ENCODE peak calls at places on chromosomes 13 and 19, in ten cellular contexts. Q is GM10248; A is mesothelial cell of epicardium; I is COR-L47; F is CD4-positive, CD25-positive, alpha-beta regulatory T cell; P is T-cell; S is NCI-H1694; G is activated CD4-positive, alpha-beta T cell treated with anti-CD3 and anti-CD28 coated beads for 24 hours; H is fibroblast of the conjunctiva; J is pulmonary artery endothelial cell. T is an unnamed sample.

GRCh38 chr13:37561031-37561430 is 37.5 kb downstream of the POSTN start:
- DNase-seq in P (no peak), F (no peak), J (no peak), S (no peak), Q (no peak), I (no peak), A (no peak), G (no peak), H (no peak), T (peak)

GRCh38 chr19:32919365-32919764 is 49.8 kb upstream of the SLC7A9 start:
- DNase-seq in S (no peak), G (no peak), I (no peak), A (no peak), J (no peak), H (no peak), F (no peak), P (no peak), Q (no peak), T (no peak)

GRCh38 chr19:38892841-38893240 is 6.6 kb downstream of the SIRT2 start:
- DNase-seq in S (no peak), P (no peak), Q (no peak), F (no peak), J (no peak), G (no peak), I (no peak), H (no peak), A (no peak), T (no peak)

GRCh38 chr13:25213716-25214115 is 41.6 kb upstream of the AMER2 start:
- DNase-seq in P (no peak), I (no peak), J (no peak), S (no peak), A (no peak), F (no peak), G (no peak), H (no peak), Q (no peak), T (peak)

GRCh38 chr13:101545521-101545920 is 93.0 kb downstream of the ITGBL1 start:
- DNase-seq in J (no peak), S (no peak), F (no peak), I (no peak), Q (no peak), P (no peak), A (no peak), G (no peak), H (no peak), T (no peak)

GRCh38 chr13:108850706-108851105 is 221.3 kb downstream of the MYO16 start:
- DNase-seq in S (no peak), I (no peak), G (no peak), J (no peak), A (no peak), H (no peak), Q (no peak), P (no peak), F (no peak), T (no peak)

GRCh38 chr19:13974073-13974472 is 21.8 kb downstream of the DCAF15 start:
- DNase-seq in Q (no peak), F (peak), I (peak), G (no peak), P (peak), S (no peak), A (peak), H (no peak), J (no peak), T (no peak)

GRCh38 chr19:11475861-11476260 is 5.0 kb downstream of the ELAVL3 start:
- DNase-seq in J (no peak), I (no peak), H (no peak), P (no peak), F (no peak), A (no peak), Q (no peak), G (no peak), S (no peak), T (no peak)

GRCh38 chr19:30345686-30346085 is 26.5 kb upstream of the ZNF536 start:
- DNase-seq in G (no peak), Q (no peak), H (no peak), J (no peak), A (no peak), S (no peak), I (no peak), F (no peak), P (no peak), T (no peak)

GRCh38 chr13:42219051-42219450 is 52.9 kb upstream of the AKAP11 start:
- DNase-seq in F (no peak), S (no peak), J (no peak), H (no peak), Q (no peak), I (no peak), G (no peak), P (no peak), A (no peak), T (no peak)

GRCh38 chr13:87080100-87080779 is 590.9 kb upstream of the SLITRK5 start:
- DNase-seq in G (no peak), H (no peak), P (no peak), J (no peak), F (no peak), S (no peak), A (no peak), I (no peak), Q (no peak), T (no peak)

GRCh38 chr13:88707652-88708051 is 1036.5 kb downstream of the SLITRK5 start:
- DNase-seq in J (no peak), A (no peak), P (no peak), H (no peak), S (no peak), Q (no peak), G (no peak), I (no peak), F (no peak), T (no peak)

GRCh38 chr13:43686557-43686956 is 100.2 kb downstream of the ENOX1 start:
- DNase-seq in H (peak), A (no peak), G (no peak), J (no peak), S (no peak), I (no peak), P (no peak), F (no peak), Q (no peak), T (peak)

GRCh38 chr13:44732503-44733098 is 156.5 kb upstream of the TSC22D1 start:
- DNase-seq in Q (no peak), S (no peak), A (no peak), I (no peak), H (no peak), P (no peak), J (no peak), F (no peak), G (no peak), T (no peak)

GRCh38 chr13:78659450-78660110 is 625 bp upstream of the OBI1 start:
- DNase-seq in H (no peak), I (no peak), F (no peak), Q (no peak), P (no peak), S (no peak), G (no peak), A (no peak), J (no peak), T (no peak)

GRCh38 chr13:83153833-83154232 is 728.4 kb downstream of the SLITRK1 start:
- DNase-seq in G (no peak), I (peak), Q (no peak), H (no peak), P (no peak), A (no peak), J (no peak), S (no peak), F (no peak), T (no peak)